ENCODE peak calls at places on chromosomes 11 and 22, in six cellular contexts. K is foreskin fibroblast; B is osteocyte; C is caudate nucleus; N is stimulated activated CD8-positive, alpha-beta memory T cell treated with anti-CD3 and anti-CD28 coated beads, Interleukin-4, amount 100 ng/mL, for 4 hours; G is activated T-cell treated with anti-CD3 and anti-CD28 coated beads for 1 hour. J is an unnamed sample.

GRCh38 chr22:49849161-49850020 is 4.3 kb upstream of the ZBED4 start:
- DNase-seq in K (no peak), B (no peak), C (no peak), N (no peak), G (no peak), J (no peak)

GRCh38 chr11:12410006-12410728 is 32.8 kb downstream of the PARVA start:
- DNase-seq in K (peak; percentile 78), B (no peak), C (no peak), N (no peak), G (no peak), J (no peak)

GRCh38 chr11:78319453-78319955 is 98.1 kb downstream of the GAB2 start:
- DNase-seq in K (peak; percentile 57), B (no peak), C (no peak), N (no peak), G (no peak), J (no peak)

GRCh38 chr11:118434553-118435232 is 1.6 kb upstream of the KMT2A start:
- DNase-seq in K (peak; percentile 62), B (no peak), C (no peak), N (no peak), G (peak; percentile 13), J (peak; percentile 52)

GRCh38 chr11:62054484-62055121 is 69.2 kb upstream of the INCENP start:
- DNase-seq in K (peak; percentile 25), B (no peak), C (no peak), N (no peak), G (no peak), J (peak; percentile 54)

GRCh38 chr11:109798521-109798920 is 294.7 kb upstream of the ZC3H12C start:
- DNase-seq in K (no peak), B (no peak), C (no peak), N (no peak), G (no peak), J (no peak)

GRCh38 chr22:50022171-50022819 is 9.7 kb upstream of the IL17REL start:
- DNase-seq in K (no peak), B (no peak), C (no peak), N (no peak), G (no peak), J (no peak)

GRCh38 chr11:96187779-96188624 is 155.0 kb downstream of the MAML2 start:
- DNase-seq in K (peak; percentile 94), B (no peak), C (no peak), N (no peak), G (no peak), J (no peak)

GRCh38 chr11:58968251-58968711 is 29.0 kb downstream of the GLYATL1 start:
- DNase-seq in K (peak; percentile 1), B (no peak), C (no peak), N (no peak), G (no peak), J (no peak)

GRCh38 chr11:64849600-64850356 is 5.3 kb upstream of the CDC42BPG start:
- DNase-seq in K (peak; percentile 72), B (no peak), C (no peak), N (no peak), G (no peak), J (no peak)

GRCh38 chr11:37804666-37805065 is 1206.6 kb upstream of the RAG2 start:
- DNase-seq in K (no peak), B (no peak), C (no peak), N (no peak), G (no peak), J (no peak)

GRCh38 chr11:13837286-13837685 is 125.2 kb upstream of the SPON1 start:
- DNase-seq in K (peak; percentile 40), B (no peak), C (no peak), N (no peak), G (no peak), J (no peak)

GRCh38 chr11:120908521-120909181 is 115.3 kb upstream of the TBCEL start:
- DNase-seq in K (no peak), B (no peak), C (no peak), N (peak; percentile 8), G (no peak), J (no peak)

GRCh38 chr22:44382461-44383038 is 69.8 kb upstream of the SHISAL1 start:
- DNase-seq in K (no peak), B (no peak), C (no peak), N (no peak), G (no peak), J (peak; percentile 39)

GRCh38 chr22:19761500-19762314 is 1.1 kb downstream of the TBX1 start:
- DNase-seq in K (no peak), B (no peak), C (no peak), N (no peak), G (no peak), J (no peak)

GRCh38 chr11:3627291-3627690 is 14.5 kb downstream of the ART5 start:
- DNase-seq in K (peak; percentile 66), B (no peak), C (no peak), N (no peak), G (no peak), J (no peak)

GRCh38 chr11:102783016-102783415 is 2.6 kb upstream of the MMP10 start:
- DNase-seq in K (no peak), B (no peak), C (no peak), N (no peak), G (no peak), J (no peak)

GRCh38 chr22:42473484-42474193 is 41.4 kb upstream of the NFAM1 start:
- DNase-seq in K (peak; percentile 81), B (no peak), C (no peak), N (no peak), G (no peak), J (no peak)

GRCh38 chr11:73200256-73200655 is 17.8 kb upstream of the P2RY2 start:
- DNase-seq in K (no peak), B (no peak), C (no peak), N (no peak), G (no peak), J (peak; percentile 45)

GRCh38 chr11:62497132-62497915 is 49.3 kb downstream of the AHNAK start:
- DNase-seq in K (peak; percentile 64), B (no peak), C (no peak), N (no peak), G (no peak), J (no peak)

GRCh38 chr11:94067010-94067409 is 45.9 kb downstream of the HEPHL1 start:
- DNase-seq in K (peak; percentile 23), B (no peak), C (no peak), N (no peak), G (no peak), J (no peak)

GRCh38 chr22:42335839-42336378 is 65.5 kb upstream of the TCF20 start:
- DNase-seq in K (no peak), B (no peak), C (no peak), N (no peak), G (no peak), J (no peak)

GRCh38 chr11:26201411-26201810 is 130.5 kb upstream of the ANO3 start:
- DNase-seq in K (peak; percentile 78), B (no peak), C (no peak), N (no peak), G (no peak), J (no peak)

GRCh38 chr11:110433393-110434333 is 3.9 kb downstream of the FDX1 start:
- DNase-seq in K (peak; percentile 41), B (no peak), C (no peak), N (no peak), G (no peak), J (no peak)

GRCh38 chr11:30423886-30424285 is 101.0 kb downstream of the ARL14EP start:
- DNase-seq in K (no peak), B (no peak), C (no peak), N (no peak), G (no peak), J (no peak)

GRCh38 chr11:110425751-110426545 is 3.8 kb upstream of the FDX1 start:
- DNase-seq in K (peak; percentile 93), B (no peak), C (no peak), N (no peak), G (no peak), J (no peak)

GRCh38 chr11:72758690-72759389 is 6.6 kb upstream of the ARAP1 start:
- DNase-seq in K (no peak), B (no peak), C (no peak), N (no peak), G (no peak), J (no peak)